ENCODE peak calls at places on chromosome 2, in nine cellular contexts. B is psoas muscle; K is uterus; U is IMR-90; D is H1; F is Karpas-422; X is CD8-positive, alpha-beta memory T cell; C is SJSA1; S is GM23248. A is an unnamed sample. For H3K4me1 and H3K27me3, the result is how much of the 10 kb centered on the place peaks cover.

GRCh38 chr2:237588044-237588696 is 2.4 kb downstream of the RAB17 start:
- DNase-seq in U (no peak), X (no peak), C (no peak), F (no peak), D (no peak), B (no peak), K (no peak), S (no peak), A (no peak)

GRCh38 chr2:81266106-81266505 is 961.6 kb upstream of the LRRTM1 start:
- DNase-seq in U (no peak), S (no peak), D (no peak), B (no peak), F (peak), X (no peak), K (no peak), C (no peak), A (no peak)

GRCh38 chr2:219111375-219112069 is 49.1 kb downstream of the NHEJ1 start:
- DNase-seq in B (no peak), C (no peak), D (no peak), K (no peak), S (no peak), U (no peak), F (no peak), X (no peak), A (no peak)

GRCh38 chr2:40049782-40050181 is 270.7 kb upstream of the THUMPD2 start:
- DNase-seq in F (no peak), C (no peak), U (no peak), X (no peak), B (no peak), S (peak), D (no peak), K (no peak), A (no peak)

GRCh38 chr2:128783193-128783671 is 464.6 kb upstream of the HS6ST1 start:
- DNase-seq in U (no peak), D (no peak), F (no peak), K (no peak), X (no peak), C (no peak), B (no peak), S (no peak), A (no peak)

GRCh38 chr2:168740360-168740759 is 62.1 kb upstream of the NOSTRIN start:
- DNase-seq in S (peak), F (no peak), K (no peak), U (peak), C (no peak), B (no peak), X (no peak), D (no peak), A (no peak)

GRCh38 chr2:32553829-32554432 is 73.9 kb upstream of the TTC27 start:
- DNase-seq in S (peak), X (peak), B (no peak), C (peak), D (no peak), K (no peak), F (peak), U (peak), A (no peak)

GRCh38 chr2:167135691-167136090 is 247.4 kb downstream of the XIRP2 start:
- DNase-seq in C (peak), K (no peak), D (no peak), X (no peak), F (no peak), B (no peak), U (peak), S (no peak), A (no peak)

GRCh38 chr2:120219766-120220165 is 3.4 kb downstream of the TMEM185B start:
- DNase-seq in X (no peak), D (no peak), B (peak), U (no peak), S (no peak), K (no peak), C (no peak), F (peak), A (no peak)

GRCh38 chr2:180247658-180248057 is 240.6 kb upstream of the CWC22 start:
- DNase-seq in K (no peak), U (no peak), C (no peak), X (no peak), S (no peak), B (no peak), D (no peak), F (no peak), A (no peak)

GRCh38 chr2:145887915-145888314 is 1368.0 kb upstream of the ZEB2 start:
- DNase-seq in D (no peak), F (no peak), X (no peak), U (no peak), S (no peak), B (no peak), C (no peak), K (no peak), A (no peak)

GRCh38 chr2:171362396-171362795 is 71.4 kb downstream of the METTL8 start:
- DNase-seq in X (no peak), U (no peak), D (no peak), S (no peak), K (no peak), F (no peak), C (no peak), B (no peak), A (no peak)

GRCh38 chr2:108069515-108070310 is 83.4 kb downstream of the SLC5A7 start:
- DNase-seq in B (no peak), X (no peak), F (no peak), K (no peak), S (no peak), D (no peak), U (no peak), C (no peak), A (no peak)

GRCh38 chr2:26335231-26335630 is 10.7 kb upstream of the SELENOI start:
- DNase-seq in B (no peak), F (no peak), S (no peak), D (no peak), X (no peak), U (no peak), C (no peak), K (no peak), A (no peak)

GRCh38 chr2:196821195-196821594 is 12.0 kb upstream of the C2orf66 start:
- DNase-seq in S (peak), D (no peak), C (no peak), U (peak), X (no peak), B (no peak), K (no peak), F (no peak), A (no peak)

GRCh38 chr2:52054824-52055223 is 1022.9 kb upstream of the NRXN1 start:
- DNase-seq in B (no peak), U (no peak), F (no peak), D (peak), K (no peak), C (no peak), X (no peak), S (no peak), A (no peak)

DNA sequence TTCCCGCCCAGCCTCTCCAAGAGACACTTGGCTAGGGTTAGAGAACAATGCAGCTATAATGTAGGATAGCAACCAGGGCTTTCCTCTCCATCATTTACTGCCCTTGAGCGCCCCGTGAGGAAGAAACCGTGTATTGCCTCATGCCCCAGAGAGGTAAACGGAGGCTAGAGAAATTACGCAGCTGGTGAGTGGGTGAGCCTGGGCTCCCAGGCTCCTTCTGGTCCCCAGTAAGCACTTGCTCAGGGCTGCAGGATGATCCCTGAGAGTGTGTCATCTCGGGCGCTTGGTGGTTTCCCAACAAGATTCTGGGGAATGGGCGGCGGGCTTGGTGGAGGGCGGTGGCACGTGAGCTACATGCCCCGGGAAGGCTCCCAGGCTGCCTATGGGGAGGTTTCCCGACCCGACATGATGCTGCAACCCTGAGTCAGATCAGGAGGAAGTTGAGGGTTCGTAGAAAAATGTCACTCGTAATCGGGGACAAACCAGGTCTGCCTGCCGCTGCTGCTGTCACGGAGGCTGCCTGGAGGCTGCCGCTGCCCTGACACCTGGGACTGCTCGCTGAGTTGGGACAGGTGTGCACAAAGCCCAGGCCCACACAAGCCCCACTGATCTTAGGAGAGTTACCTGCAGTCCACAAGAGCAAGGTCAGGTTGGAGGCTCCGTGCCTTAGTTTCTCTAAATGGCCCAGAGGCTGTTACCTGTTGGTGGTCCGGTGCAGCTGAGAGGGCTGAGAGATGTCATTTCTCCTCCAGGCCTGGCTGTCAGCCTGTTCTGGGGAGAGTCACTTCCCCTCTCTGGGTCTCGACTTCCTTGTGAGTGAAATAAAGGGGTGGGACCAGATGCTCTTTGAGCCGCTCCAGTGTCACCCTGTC is at the start of gene GPR55:
- DNase-seq in X (no peak), F (peak), U (no peak), S (no peak), C (no peak), K (no peak), B (no peak), D (no peak), A (no peak)
- H3K4me3 ChIP-seq in X (peak), F (peak), U (no peak), S (no peak), C (no peak), K (no peak), B (no peak), D (no peak), A (no peak)

GRCh38 chr2:47068966-47069627 is 86.0 kb downstream of the STPG4 start:
- DNase-seq in F (no peak), S (no peak), D (no peak), C (no peak), U (no peak), X (no peak), K (no peak), B (peak), A (peak)

GRCh38 chr2:47065771-47066380 is 89.2 kb downstream of the STPG4 start:
- DNase-seq in B (no peak), C (peak), D (no peak), S (peak), U (peak), F (no peak), K (no peak), X (no peak), A (no peak)

GRCh38 chr2:47069628-47070154 is 85.4 kb downstream of the STPG4 start:
- DNase-seq in B (peak), F (no peak), C (peak), S (peak), U (peak), D (peak), K (no peak), X (no peak), A (peak)

GRCh38 chr2:47070155-47070919 is 84.8 kb downstream of the STPG4 start:
- DNase-seq in C (peak), F (no peak), U (no peak), D (no peak), B (peak), K (no peak), S (peak), X (no peak), A (no peak)

GRCh38 chr2:47067788-47068407 is 87.2 kb downstream of the STPG4 start:
- DNase-seq in B (peak), X (no peak), D (no peak), C (no peak), F (no peak), S (no peak), U (no peak), K (no peak), A (no peak)
- H3K4me1 ChIP-seq in B (half or more), X (under half), D (under half), C (half or more), F (under half), S (half or more), U (half or more), K (under half), A (under half)

GRCh38 chr2:238786379-238786778 is 61.5 kb upstream of the TWIST2 start:
- DNase-seq in F (no peak), U (no peak), D (no peak), K (no peak), S (peak), X (no peak), C (no peak), B (no peak), A (no peak)
- H3K27me3 ChIP-seq in F (under half), U (under half), D (under half), K (under half), S (under half), X (under half), C (under half), B (under half), A (under half)

DNA sequence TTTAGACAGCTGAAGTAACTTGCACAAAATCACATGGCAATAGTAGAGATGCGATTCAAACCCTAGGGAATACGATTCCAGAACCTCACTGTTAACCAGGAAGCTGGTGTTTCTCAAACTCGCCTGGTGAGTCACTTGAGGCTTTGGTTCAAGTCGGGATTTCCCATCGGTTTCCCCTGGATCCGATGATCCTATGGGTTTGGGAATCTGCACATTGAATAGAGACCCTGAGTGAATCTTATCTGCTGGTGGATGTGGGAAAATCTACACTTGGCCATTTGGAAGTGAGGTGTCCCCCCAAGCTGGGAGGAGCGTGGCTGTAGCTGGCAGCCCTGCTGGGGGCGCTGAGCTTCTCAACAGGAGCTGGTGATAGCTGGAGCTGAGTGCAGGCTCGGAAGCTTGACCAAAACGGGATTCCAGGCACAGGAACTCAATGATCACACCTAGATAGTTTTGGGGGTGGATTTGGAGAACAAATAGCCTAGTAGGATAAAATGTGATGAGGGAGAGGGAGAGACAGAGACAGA is 135.4 kb downstream of the PRKCE start:
- DNase-seq in S (no peak), K (no peak), D (no peak), B (no peak), C (no peak), X (no peak), U (peak), F (no peak), A (no peak)
- H3K4me3 ChIP-seq in S (no peak), K (no peak), D (no peak), B (no peak), C (no peak), X (no peak), U (no peak), F (no peak), A (no peak)

GRCh38 chr2:36886664-36887063 is 79.7 kb downstream of the STRN start:
- DNase-seq in C (no peak), D (no peak), S (peak), K (no peak), B (no peak), X (no peak), U (peak), F (no peak), A (no peak)

GRCh38 chr2:36885605-36886004 is 80.7 kb downstream of the STRN start:
- DNase-seq in D (no peak), F (no peak), B (no peak), X (no peak), K (no peak), C (no peak), U (no peak), S (no peak), A (no peak)

GRCh38 chr2:36892805-36893204 is 73.5 kb downstream of the STRN start:
- DNase-seq in U (no peak), X (no peak), C (no peak), K (no peak), D (no peak), S (no peak), F (no peak), B (no peak), A (no peak)

GRCh38 chr2:36889782-36890181 is 76.6 kb downstream of the STRN start:
- DNase-seq in D (no peak), B (no peak), U (peak), S (peak), X (no peak), C (peak), K (no peak), F (no peak), A (no peak)
- H3K4me1 ChIP-seq in D (under half), B (under half), U (under half), S (under half), X (under half), C (under half), K (under half), F (under half), A (under half)

GRCh38 chr2:9065901-9066300 is 62.4 kb upstream of the MBOAT2 start:
- DNase-seq in X (no peak), D (no peak), B (no peak), U (no peak), F (no peak), S (no peak), C (no peak), K (no peak), A (no peak)

GRCh38 chr2:9055471-9055870 is 52.0 kb upstream of the MBOAT2 start:
- DNase-seq in D (no peak), U (no peak), K (no peak), S (no peak), X (no peak), F (peak), C (no peak), B (no peak), A (no peak)

GRCh38 chr2:9057939-9058761 is 54.7 kb upstream of the MBOAT2 start:
- DNase-seq in S (peak), B (no peak), K (no peak), D (no peak), U (peak), C (peak), F (no peak), X (no peak), A (no peak)

GRCh38 chr2:9063023-9063606 is 59.6 kb upstream of the MBOAT2 start:
- DNase-seq in D (no peak), S (no peak), K (no peak), F (no peak), U (no peak), C (no peak), X (no peak), B (no peak), A (no peak)

DNA sequence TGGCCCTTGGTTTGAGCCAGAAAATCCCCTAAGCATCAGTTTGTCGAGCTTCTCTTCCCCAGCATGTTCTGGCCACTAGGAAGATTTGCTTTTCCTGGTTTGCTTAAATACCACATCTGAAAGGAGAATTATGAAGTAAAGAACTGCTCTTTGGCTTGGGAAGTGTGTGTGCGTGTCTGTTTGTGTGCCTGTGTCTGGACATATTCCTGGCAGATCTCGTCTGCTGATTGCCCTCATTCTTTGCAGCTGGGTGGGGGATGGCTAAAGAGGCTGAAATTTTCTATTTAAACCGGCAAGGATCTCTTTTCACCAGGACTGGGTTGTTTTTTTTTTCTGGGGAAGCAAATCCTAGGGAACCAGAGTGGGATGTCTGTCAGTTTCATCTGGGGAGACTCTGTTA is 57.3 kb upstream of the MBOAT2 start:
- DNase-seq in F (no peak), U (no peak), X (no peak), C (no peak), B (no peak), D (no peak), K (no peak), S (no peak), A (no peak)
- H3K27me3 ChIP-seq in F (under half), U (under half), X (under half), C (under half), B (under half), D (under half), K (under half), S (under half), A (under half)

DNA sequence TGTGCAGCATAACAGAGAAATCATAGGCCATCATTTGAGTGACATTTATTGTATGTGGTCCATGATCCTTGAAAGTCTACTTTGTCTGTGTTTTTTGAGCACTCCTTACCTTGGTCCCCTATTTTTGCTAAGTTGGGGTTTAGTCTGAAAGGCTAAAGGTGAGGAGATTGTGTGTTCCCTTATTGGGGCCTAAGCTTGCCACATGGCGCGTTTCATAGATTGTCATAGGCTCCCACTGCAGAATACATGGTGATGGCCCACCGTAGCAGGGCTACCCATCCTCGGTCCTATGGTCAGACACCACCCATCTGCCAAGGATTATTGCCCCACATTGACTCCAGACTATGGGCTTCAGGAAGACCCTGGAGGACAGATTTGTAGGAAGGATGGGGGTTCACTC is 117.0 kb upstream of the ZSWIM2 start:
- DNase-seq in U (no peak), K (no peak), X (no peak), C (no peak), F (no peak), D (no peak), B (no peak), S (no peak), A (no peak)
- H3K4me3 ChIP-seq in U (no peak), K (no peak), X (no peak), C (no peak), F (no peak), D (no peak), B (no peak), S (no peak), A (no peak)

A was measured in right cardiac atrium.